ENCODE peak calls at places on chromosomes 11 and 22, in ten cellular contexts. One of them, this sample, is unnamed.

GRCh38 chr11:18564149-18564548 is 24.4 kb downstream of the UEVLD start:
- DNase-seq in HTR-8/SVneo: no peak
- DNase-seq in non-pigmented ciliary epithelial cell: no peak
- DNase-seq in fibroblast of the aortic adventitia: no peak
- DNase-seq in neural progenitor cell: no peak
- DNase-seq in endothelial cell: no peak
- DNase-seq in fibroblast of lung: no peak
- DNase-seq in astrocyte of the spinal cord: no peak
- DNase-seq in occipital lobe: no peak
- DNase-seq in stimulated activated CD8-positive, alpha-beta memory T cell treated with anti-CD3 and anti-CD28 coated beads, Interleukin-4, amount 100 ng/mL, for 4 hours: no peak
- DNase-seq in this sample: no peak

GRCh38 chr11:11075515-11076171 is 217.8 kb upstream of the ZBED5 start:
- DNase-seq in HTR-8/SVneo: no peak
- DNase-seq in non-pigmented ciliary epithelial cell: no peak
- DNase-seq in fibroblast of the aortic adventitia: no peak
- DNase-seq in neural progenitor cell: no peak
- DNase-seq in endothelial cell: no peak
- DNase-seq in fibroblast of lung: no peak
- DNase-seq in astrocyte of the spinal cord: no peak
- DNase-seq in occipital lobe: no peak
- DNase-seq in stimulated activated CD8-positive, alpha-beta memory T cell treated with anti-CD3 and anti-CD28 coated beads, Interleukin-4, amount 100 ng/mL, for 4 hours: no peak
- DNase-seq in this sample: no peak

GRCh38 chr22:35663371-35663770 is 15.1 kb downstream of the APOL6 start:
- DNase-seq in HTR-8/SVneo: no peak
- DNase-seq in non-pigmented ciliary epithelial cell: no peak
- DNase-seq in fibroblast of the aortic adventitia: peak; percentile 64
- DNase-seq in neural progenitor cell: no peak
- DNase-seq in endothelial cell: no peak
- DNase-seq in fibroblast of lung: no peak
- DNase-seq in astrocyte of the spinal cord: no peak
- DNase-seq in occipital lobe: no peak
- DNase-seq in stimulated activated CD8-positive, alpha-beta memory T cell treated with anti-CD3 and anti-CD28 coated beads, Interleukin-4, amount 100 ng/mL, for 4 hours: no peak
- DNase-seq in this sample: no peak

GRCh38 chr11:8720376-8720775 is 37.8 kb downstream of the RPL27A start:
- DNase-seq in HTR-8/SVneo: no peak
- DNase-seq in non-pigmented ciliary epithelial cell: no peak
- DNase-seq in fibroblast of the aortic adventitia: no peak
- DNase-seq in neural progenitor cell: no peak
- DNase-seq in endothelial cell: no peak
- DNase-seq in fibroblast of lung: no peak
- DNase-seq in astrocyte of the spinal cord: no peak
- DNase-seq in occipital lobe: no peak
- DNase-seq in stimulated activated CD8-positive, alpha-beta memory T cell treated with anti-CD3 and anti-CD28 coated beads, Interleukin-4, amount 100 ng/mL, for 4 hours: no peak
- DNase-seq in this sample: no peak

GRCh38 chr22:38766076-38766777 is 10.4 kb upstream of the SUN2 start:
- DNase-seq in HTR-8/SVneo: peak; percentile 85
- DNase-seq in non-pigmented ciliary epithelial cell: no peak
- DNase-seq in fibroblast of the aortic adventitia: peak; percentile 24
- DNase-seq in neural progenitor cell: peak; percentile 77
- DNase-seq in endothelial cell: peak; percentile 76
- DNase-seq in fibroblast of lung: peak; percentile 48
- DNase-seq in astrocyte of the spinal cord: peak; percentile 47
- DNase-seq in occipital lobe: peak; percentile 66
- DNase-seq in stimulated activated CD8-positive, alpha-beta memory T cell treated with anti-CD3 and anti-CD28 coated beads, Interleukin-4, amount 100 ng/mL, for 4 hours: no peak
- DNase-seq in this sample: peak; percentile 33

GRCh38 chr11:56841210-56841810 is 92.8 kb upstream of the OR9G4 start:
- DNase-seq in HTR-8/SVneo: peak; percentile 17
- DNase-seq in non-pigmented ciliary epithelial cell: peak; percentile 8
- DNase-seq in fibroblast of the aortic adventitia: peak; percentile 78
- DNase-seq in neural progenitor cell: peak; percentile 69
- DNase-seq in endothelial cell: peak; percentile 64
- DNase-seq in fibroblast of lung: peak; percentile 36
- DNase-seq in astrocyte of the spinal cord: peak; percentile 52
- DNase-seq in occipital lobe: peak; percentile 1
- DNase-seq in stimulated activated CD8-positive, alpha-beta memory T cell treated with anti-CD3 and anti-CD28 coated beads, Interleukin-4, amount 100 ng/mL, for 4 hours: no peak
- DNase-seq in this sample: no peak

GRCh38 chr11:2200536-2200935 is 28.9 kb upstream of the TH start:
- DNase-seq in HTR-8/SVneo: no peak
- DNase-seq in non-pigmented ciliary epithelial cell: no peak
- DNase-seq in fibroblast of the aortic adventitia: no peak
- DNase-seq in neural progenitor cell: no peak
- DNase-seq in endothelial cell: no peak
- DNase-seq in fibroblast of lung: no peak
- DNase-seq in astrocyte of the spinal cord: no peak
- DNase-seq in occipital lobe: no peak
- DNase-seq in stimulated activated CD8-positive, alpha-beta memory T cell treated with anti-CD3 and anti-CD28 coated beads, Interleukin-4, amount 100 ng/mL, for 4 hours: no peak
- DNase-seq in this sample: no peak

GRCh38 chr11:43774786-43775185 is 94.2 kb downstream of the HSD17B12 start:
- DNase-seq in HTR-8/SVneo: no peak
- DNase-seq in non-pigmented ciliary epithelial cell: no peak
- DNase-seq in fibroblast of the aortic adventitia: no peak
- DNase-seq in neural progenitor cell: no peak
- DNase-seq in endothelial cell: no peak
- DNase-seq in fibroblast of lung: no peak
- DNase-seq in astrocyte of the spinal cord: no peak
- DNase-seq in occipital lobe: no peak
- DNase-seq in stimulated activated CD8-positive, alpha-beta memory T cell treated with anti-CD3 and anti-CD28 coated beads, Interleukin-4, amount 100 ng/mL, for 4 hours: no peak
- DNase-seq in this sample: no peak

GRCh38 chr22:27487600-27488450 is 313.7 kb downstream of the MN1 start:
- DNase-seq in HTR-8/SVneo: no peak
- DNase-seq in non-pigmented ciliary epithelial cell: no peak
- DNase-seq in fibroblast of the aortic adventitia: peak; percentile 49
- DNase-seq in neural progenitor cell: no peak
- DNase-seq in endothelial cell: no peak
- DNase-seq in fibroblast of lung: peak; percentile 79
- DNase-seq in astrocyte of the spinal cord: peak; percentile 64
- DNase-seq in occipital lobe: no peak
- DNase-seq in stimulated activated CD8-positive, alpha-beta memory T cell treated with anti-CD3 and anti-CD28 coated beads, Interleukin-4, amount 100 ng/mL, for 4 hours: no peak
- DNase-seq in this sample: no peak

GRCh38 chr11:116687458-116688201 is 85.2 kb downstream of the BUD13 start:
- DNase-seq in HTR-8/SVneo: no peak
- DNase-seq in non-pigmented ciliary epithelial cell: no peak
- DNase-seq in fibroblast of the aortic adventitia: no peak
- DNase-seq in neural progenitor cell: peak; percentile 81
- DNase-seq in endothelial cell: no peak
- DNase-seq in fibroblast of lung: no peak
- DNase-seq in astrocyte of the spinal cord: no peak
- DNase-seq in occipital lobe: no peak
- DNase-seq in stimulated activated CD8-positive, alpha-beta memory T cell treated with anti-CD3 and anti-CD28 coated beads, Interleukin-4, amount 100 ng/mL, for 4 hours: no peak
- DNase-seq in this sample: no peak

GRCh38 chr11:117410861-117411725 is 83.4 kb downstream of the CEP164 start:
- DNase-seq in HTR-8/SVneo: no peak
- DNase-seq in non-pigmented ciliary epithelial cell: no peak
- DNase-seq in fibroblast of the aortic adventitia: no peak
- DNase-seq in neural progenitor cell: no peak
- DNase-seq in endothelial cell: no peak
- DNase-seq in fibroblast of lung: no peak
- DNase-seq in astrocyte of the spinal cord: no peak
- DNase-seq in occipital lobe: no peak
- DNase-seq in stimulated activated CD8-positive, alpha-beta memory T cell treated with anti-CD3 and anti-CD28 coated beads, Interleukin-4, amount 100 ng/mL, for 4 hours: no peak
- DNase-seq in this sample: no peak

GRCh38 chr22:23180893-23181762 is 819 bp downstream of the BCR start:
- DNase-seq in HTR-8/SVneo: no peak
- DNase-seq in non-pigmented ciliary epithelial cell: no peak
- DNase-seq in fibroblast of the aortic adventitia: no peak
- DNase-seq in neural progenitor cell: peak; percentile 27
- DNase-seq in endothelial cell: no peak
- DNase-seq in fibroblast of lung: no peak
- DNase-seq in astrocyte of the spinal cord: no peak
- DNase-seq in occipital lobe: no peak
- DNase-seq in stimulated activated CD8-positive, alpha-beta memory T cell treated with anti-CD3 and anti-CD28 coated beads, Interleukin-4, amount 100 ng/mL, for 4 hours: no peak
- DNase-seq in this sample: no peak

GRCh38 chr11:120969993-120970392 is 53.9 kb upstream of the TBCEL start:
- DNase-seq in HTR-8/SVneo: no peak
- DNase-seq in non-pigmented ciliary epithelial cell: no peak
- DNase-seq in fibroblast of the aortic adventitia: no peak
- DNase-seq in neural progenitor cell: no peak
- DNase-seq in endothelial cell: no peak
- DNase-seq in fibroblast of lung: no peak
- DNase-seq in astrocyte of the spinal cord: no peak
- DNase-seq in occipital lobe: no peak
- DNase-seq in stimulated activated CD8-positive, alpha-beta memory T cell treated with anti-CD3 and anti-CD28 coated beads, Interleukin-4, amount 100 ng/mL, for 4 hours: no peak
- DNase-seq in this sample: no peak

GRCh38 chr22:33697640-33698039 is 222.6 kb downstream of the LARGE1 start:
- DNase-seq in HTR-8/SVneo: no peak
- DNase-seq in non-pigmented ciliary epithelial cell: no peak
- DNase-seq in fibroblast of the aortic adventitia: no peak
- DNase-seq in neural progenitor cell: no peak
- DNase-seq in endothelial cell: no peak
- DNase-seq in fibroblast of lung: peak; percentile 54
- DNase-seq in astrocyte of the spinal cord: peak; percentile 19
- DNase-seq in occipital lobe: no peak
- DNase-seq in stimulated activated CD8-positive, alpha-beta memory T cell treated with anti-CD3 and anti-CD28 coated beads, Interleukin-4, amount 100 ng/mL, for 4 hours: no peak
- DNase-seq in this sample: no peak

This sample was measured in CD4-positive, alpha-beta T cell.